ENCODE peak calls at places on chromosome 21, in five cellular contexts. One of them, this sample, is unnamed.
A peak's percentile ranks its signal among the peaks of the same experiment; 100 is the strongest.

GRCh38 chr21:45074048-45074817 is at the start of gene ADARB1:
- DNase-seq in cardiac fibroblast: peak; percentile 49
- DNase-seq in fibroblast of mammary gland: peak; percentile 39
- DNase-seq in AG04450: no peak
- DNase-seq in WERI-Rb-1: peak; percentile 85
- DNase-seq in this sample: peak; percentile 54

GRCh38 chr21:32578107-32578691 is 7.1 kb downstream of the TCP10L start:
- DNase-seq in WERI-Rb-1: no peak
- DNase-seq in AG04450: no peak
- DNase-seq in fibroblast of mammary gland: peak; percentile 6
- DNase-seq in cardiac fibroblast: peak; percentile 25
- DNase-seq in this sample: peak; percentile 5

GRCh38 chr21:41929248-41929647 is 24.6 kb downstream of the C2CD2 start:
- DNase-seq in fibroblast of mammary gland: no peak
- DNase-seq in WERI-Rb-1: no peak
- DNase-seq in AG04450: no peak
- DNase-seq in cardiac fibroblast: no peak
- DNase-seq in this sample: no peak

GRCh38 chr21:34826818-34827217 is 158.0 kb downstream of the CLIC6 start:
- DNase-seq in WERI-Rb-1: no peak
- DNase-seq in fibroblast of mammary gland: no peak
- DNase-seq in cardiac fibroblast: no peak
- DNase-seq in AG04450: no peak
- DNase-seq in this sample: no peak

GRCh38 chr21:34768326-34768725 is 99.5 kb downstream of the CLIC6 start:
- DNase-seq in WERI-Rb-1: no peak
- DNase-seq in AG04450: no peak
- DNase-seq in fibroblast of mammary gland: no peak
- DNase-seq in cardiac fibroblast: no peak
- DNase-seq in this sample: no peak

GRCh38 chr21:35529141-35529863 is 480.2 kb upstream of the RUNX1 start:
- DNase-seq in WERI-Rb-1: no peak
- DNase-seq in cardiac fibroblast: peak; percentile 48
- DNase-seq in fibroblast of mammary gland: no peak
- DNase-seq in AG04450: peak; percentile 8
- DNase-seq in this sample: no peak

GRCh38 chr21:35206141-35207125 is 157.3 kb upstream of the RUNX1 start:
- DNase-seq in fibroblast of mammary gland: no peak
- DNase-seq in WERI-Rb-1: no peak
- DNase-seq in cardiac fibroblast: no peak
- DNase-seq in AG04450: no peak
- DNase-seq in this sample: no peak

GRCh38 chr21:45049725-45050359 is 24.5 kb upstream of the ADARB1 start:
- DNase-seq in cardiac fibroblast: peak; percentile 33
- DNase-seq in fibroblast of mammary gland: no peak
- DNase-seq in WERI-Rb-1: no peak
- DNase-seq in AG04450: no peak
- DNase-seq in this sample: no peak

GRCh38 chr21:32442566-32443318 is 30.2 kb downstream of the EVA1C start:
- DNase-seq in AG04450: no peak
- DNase-seq in WERI-Rb-1: no peak
- DNase-seq in fibroblast of mammary gland: peak; percentile 52
- DNase-seq in cardiac fibroblast: peak; percentile 70
- DNase-seq in this sample: no peak

GRCh38 chr21:45102391-45102932 is 28.1 kb downstream of the ADARB1 start:
- DNase-seq in fibroblast of mammary gland: peak; percentile 32
- DNase-seq in AG04450: no peak
- DNase-seq in WERI-Rb-1: no peak
- DNase-seq in cardiac fibroblast: peak; percentile 67
- DNase-seq in this sample: peak; percentile 83

GRCh38 chr21:16195896-16196443 is 466.2 kb downstream of the USP25 start:
- DNase-seq in AG04450: no peak
- DNase-seq in cardiac fibroblast: peak; percentile 50
- DNase-seq in fibroblast of mammary gland: peak; percentile 25
- DNase-seq in WERI-Rb-1: no peak
- DNase-seq in this sample: no peak
- H3K4me3 ChIP-seq in AG04450: peak overlapping the region; percentile 60
- H3K4me3 ChIP-seq in cardiac fibroblast: peak overlapping the region; percentile 6
- H3K4me3 ChIP-seq in fibroblast of mammary gland: peak overlapping the region; percentile 65
- H3K4me3 ChIP-seq in WERI-Rb-1: no peak overlapping the region
- H3K4me3 ChIP-seq in this sample: peak overlapping the region; percentile 59

DNA sequence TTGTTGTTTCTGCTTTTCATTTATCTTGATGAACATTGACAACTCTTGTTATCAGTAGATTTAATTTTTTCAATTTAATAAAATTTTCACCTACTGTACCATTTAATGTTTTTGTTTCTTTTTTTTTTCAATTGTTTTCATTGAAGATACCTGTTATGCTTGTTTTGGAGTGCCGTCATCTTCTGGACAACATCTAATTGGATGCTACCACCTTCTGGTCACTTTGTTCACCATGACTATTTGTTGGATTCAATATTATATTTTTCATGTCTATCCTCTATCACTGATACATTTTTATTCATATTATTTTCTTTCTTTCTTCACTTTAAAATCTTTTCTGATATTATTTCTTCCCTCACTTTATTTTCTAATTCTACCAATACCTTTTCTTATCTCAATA is 14.0 kb downstream of the KRTAP21-2 start:
- DNase-seq in cardiac fibroblast: no peak
- DNase-seq in fibroblast of mammary gland: no peak
- DNase-seq in AG04450: no peak
- DNase-seq in WERI-Rb-1: no peak
- DNase-seq in this sample: no peak
- TF ChIP-seq CTCF in cardiac fibroblast: no peak
- TF ChIP-seq CTCF in fibroblast of mammary gland: no peak
- TF ChIP-seq CTCF in AG04450: no peak
- TF ChIP-seq CTCF in WERI-Rb-1: no peak
- TF ChIP-seq CTCF in this sample: no peak

GRCh38 chr21:33657124-33657842 is 15.0 kb downstream of the ITSN1 start:
- DNase-seq in AG04450: no peak
- DNase-seq in WERI-Rb-1: no peak
- DNase-seq in fibroblast of mammary gland: no peak
- DNase-seq in cardiac fibroblast: no peak
- DNase-seq in this sample: no peak
- H3K4me3 ChIP-seq in AG04450: no peak overlapping the region
- H3K4me3 ChIP-seq in WERI-Rb-1: no peak overlapping the region
- H3K4me3 ChIP-seq in fibroblast of mammary gland: no peak overlapping the region
- H3K4me3 ChIP-seq in cardiac fibroblast: no peak overlapping the region
- H3K4me3 ChIP-seq in this sample: no peak overlapping the region

GRCh38 chr21:37220981-37221664 is 46.0 kb downstream of the VPS26C start:
- DNase-seq in cardiac fibroblast: peak; percentile 94
- DNase-seq in AG04450: peak; percentile 71
- DNase-seq in WERI-Rb-1: peak; percentile 99
- DNase-seq in fibroblast of mammary gland: peak; percentile 94
- DNase-seq in this sample: peak; percentile 90
- TF ChIP-seq CTCF in cardiac fibroblast: peak; percentile 36
- TF ChIP-seq CTCF in AG04450: peak; percentile 29
- TF ChIP-seq CTCF in WERI-Rb-1: peak; percentile 83
- TF ChIP-seq CTCF in fibroblast of mammary gland: no peak
- TF ChIP-seq CTCF in this sample: peak; percentile 46

GRCh38 chr21:36672737-36673136 is 26.2 kb upstream of the SIM2 start:
- DNase-seq in AG04450: no peak
- DNase-seq in cardiac fibroblast: no peak
- DNase-seq in WERI-Rb-1: no peak
- DNase-seq in fibroblast of mammary gland: no peak
- DNase-seq in this sample: no peak

GRCh38 chr21:36665806-36666205 is 33.1 kb upstream of the SIM2 start:
- DNase-seq in WERI-Rb-1: no peak
- DNase-seq in AG04450: no peak
- DNase-seq in cardiac fibroblast: no peak
- DNase-seq in fibroblast of mammary gland: no peak
- DNase-seq in this sample: no peak

GRCh38 chr21:36664678-36665022 is 34.3 kb upstream of the SIM2 start:
- DNase-seq in cardiac fibroblast: no peak
- DNase-seq in AG04450: no peak
- DNase-seq in WERI-Rb-1: no peak
- DNase-seq in fibroblast of mammary gland: no peak
- DNase-seq in this sample: no peak

GRCh38 chr21:36663033-36663855 is 35.7 kb upstream of the SIM2 start:
- DNase-seq in cardiac fibroblast: peak; percentile 21
- DNase-seq in fibroblast of mammary gland: peak; percentile 33
- DNase-seq in WERI-Rb-1: no peak
- DNase-seq in AG04450: no peak
- DNase-seq in this sample: peak; percentile 38

DNA sequence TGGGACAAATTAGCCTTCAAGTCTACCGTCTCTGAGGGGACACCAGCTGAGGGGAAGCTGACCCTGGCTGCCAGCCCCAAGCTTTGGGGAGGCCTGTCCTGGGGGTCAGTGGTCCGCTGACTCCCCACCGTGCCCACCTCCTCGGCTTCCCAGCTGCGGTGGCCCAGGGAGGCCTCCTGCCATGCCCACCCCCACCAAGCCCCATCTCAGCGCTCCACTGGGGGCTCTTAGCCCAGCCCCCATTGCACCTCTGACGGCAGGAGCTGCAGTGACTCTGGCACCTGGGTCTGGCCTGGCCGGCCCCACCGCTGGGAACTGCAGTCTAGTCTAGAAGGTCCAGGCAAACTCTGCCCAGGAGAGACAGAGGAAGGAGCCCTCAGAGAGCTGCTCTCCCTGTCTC is 30.2 kb upstream of the SIM2 start:
- DNase-seq in fibroblast of mammary gland: no peak
- DNase-seq in cardiac fibroblast: no peak
- DNase-seq in WERI-Rb-1: no peak
- DNase-seq in AG04450: no peak
- DNase-seq in this sample: no peak
- H3K4me3 ChIP-seq in fibroblast of mammary gland: no peak overlapping the region
- H3K4me3 ChIP-seq in cardiac fibroblast: no peak overlapping the region
- H3K4me3 ChIP-seq in WERI-Rb-1: no peak overlapping the region
- H3K4me3 ChIP-seq in AG04450: no peak overlapping the region
- H3K4me3 ChIP-seq in this sample: no peak overlapping the region

GRCh38 chr21:27466175-27466574 is 499.3 kb upstream of the ADAMTS5 start:
- DNase-seq in AG04450: no peak
- DNase-seq in cardiac fibroblast: peak; percentile 21
- DNase-seq in WERI-Rb-1: no peak
- DNase-seq in fibroblast of mammary gland: no peak
- DNase-seq in this sample: no peak
- TF ChIP-seq CTCF in AG04450: no peak
- TF ChIP-seq CTCF in cardiac fibroblast: peak; percentile 21
- TF ChIP-seq CTCF in WERI-Rb-1: no peak
- TF ChIP-seq CTCF in fibroblast of mammary gland: no peak
- TF ChIP-seq CTCF in this sample: no peak

GRCh38 chr21:28580585-28580984 is 412.1 kb downstream of the LTN1 start:
- DNase-seq in fibroblast of mammary gland: no peak
- DNase-seq in AG04450: no peak
- DNase-seq in WERI-Rb-1: no peak
- DNase-seq in cardiac fibroblast: no peak
- DNase-seq in this sample: no peak

GRCh38 chr21:28579986-28580550 is 412.6 kb downstream of the LTN1 start:
- DNase-seq in WERI-Rb-1: no peak
- DNase-seq in fibroblast of mammary gland: no peak
- DNase-seq in cardiac fibroblast: no peak
- DNase-seq in AG04450: no peak
- DNase-seq in this sample: no peak
- H3K4me3 ChIP-seq in WERI-Rb-1: no peak overlapping the region
- H3K4me3 ChIP-seq in fibroblast of mammary gland: no peak overlapping the region
- H3K4me3 ChIP-seq in cardiac fibroblast: no peak overlapping the region
- H3K4me3 ChIP-seq in AG04450: no peak overlapping the region
- H3K4me3 ChIP-seq in this sample: no peak overlapping the region